ENCODE peak calls at places on chromosomes 2 and 18, in five cellular contexts. W is GM12892, Q is uterus, O is IMR-90, D is stomach. Z is an unnamed sample.

GRCh38 chr2:62660087-62660486 is 45.4 kb upstream of the EHBP1 start:
- DNase-seq in W (peak; percentile 7), Q (no peak), D (no peak), O (no peak), Z (no peak)

GRCh38 chr2:18910843-18911242 is 321.5 kb upstream of the NT5C1B start:
- DNase-seq in O (peak; percentile 74), W (no peak), D (no peak), Q (no peak), Z (no peak)

GRCh38 chr2:121120991-121121390 is 164.0 kb downstream of the TFCP2L1 start:
- DNase-seq in D (no peak), W (no peak), O (no peak), Q (no peak), Z (no peak)

GRCh38 chr2:46363535-46364170 is 66.4 kb downstream of the EPAS1 start:
- DNase-seq in O (peak; percentile 88), Q (no peak), D (no peak), W (no peak), Z (no peak)

GRCh38 chr2:118539290-118539689 is 308.2 kb downstream of the EN1 start:
- DNase-seq in D (no peak), W (no peak), Q (no peak), O (peak; percentile 34), Z (peak; percentile 25)

GRCh38 chr2:135456431-135456830 is 74.6 kb downstream of the ZRANB3 start:
- DNase-seq in D (no peak), Q (no peak), W (no peak), O (no peak), Z (no peak)

GRCh38 chr2:240571314-240571973 is 3.2 kb downstream of the RNPEPL1 start:
- DNase-seq in Q (no peak), W (no peak), O (no peak), D (no peak), Z (no peak)

GRCh38 chr2:223414646-223415045 is 187.5 kb downstream of the SCG2 start:
- DNase-seq in W (no peak), Q (peak; percentile 70), O (peak; percentile 12), D (no peak), Z (no peak)

GRCh38 chr2:71876542-71877451 is 270.9 kb downstream of the CYP26B1 start:
- DNase-seq in Q (no peak), W (no peak), O (no peak), D (no peak), Z (no peak)

GRCh38 chr2:118481336-118481735 is 366.1 kb downstream of the EN1 start:
- DNase-seq in O (no peak), Q (no peak), W (no peak), D (no peak), Z (no peak)

GRCh38 chr18:34493099-34493544 is 217.0 kb upstream of the DTNA start:
- DNase-seq in D (peak; percentile 28), Q (peak; percentile 36), O (peak; percentile 58), W (no peak), Z (peak; percentile 1)

GRCh38 chr2:231460073-231460861 is 4.0 kb downstream of the NCL start:
- DNase-seq in W (no peak), Q (no peak), D (no peak), O (no peak), Z (no peak)
- TF ChIP-seq POLR2A in W (no peak), Q (no peak), D (no peak), O (no peak), Z (no peak)

DNA sequence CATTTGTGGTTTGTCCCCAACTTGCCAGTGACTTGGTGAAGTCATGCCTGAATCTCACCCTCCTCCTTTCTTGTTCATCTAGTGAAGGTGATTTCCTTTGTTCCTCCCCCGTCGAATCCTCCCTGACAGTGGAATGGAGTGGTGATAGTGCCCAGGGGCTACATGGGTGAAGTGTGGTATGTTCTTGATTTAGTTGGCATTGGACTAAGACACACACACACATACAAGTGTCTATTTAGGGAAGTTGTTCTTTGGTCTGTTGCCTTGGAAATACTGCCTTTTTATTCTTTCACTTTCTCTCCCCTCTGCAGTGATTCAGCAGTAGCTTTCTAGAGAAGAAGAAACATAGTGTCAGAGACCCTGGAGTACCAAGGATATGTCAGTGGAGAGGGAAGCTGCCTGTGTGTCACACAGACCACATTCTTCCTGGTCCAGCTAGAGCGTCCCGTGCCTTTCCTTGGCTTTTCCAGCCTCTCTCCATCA is 10.9 kb downstream of the INPP4A start:
- DNase-seq in Q (no peak), O (peak; percentile 64), D (no peak), W (no peak), Z (peak; percentile 66)
- TF ChIP-seq POLR2A in Q (no peak), O (peak; percentile 17), D (no peak), W (no peak), Z (no peak)

GRCh38 chr2:171217330-171217729 is 56.6 kb upstream of the TLK1 start:
- DNase-seq in O (no peak), Q (no peak), W (no peak), D (no peak), Z (no peak)
- TF ChIP-seq POLR2A in O (no peak), Q (no peak), W (no peak), D (no peak), Z (no peak)

DNA sequence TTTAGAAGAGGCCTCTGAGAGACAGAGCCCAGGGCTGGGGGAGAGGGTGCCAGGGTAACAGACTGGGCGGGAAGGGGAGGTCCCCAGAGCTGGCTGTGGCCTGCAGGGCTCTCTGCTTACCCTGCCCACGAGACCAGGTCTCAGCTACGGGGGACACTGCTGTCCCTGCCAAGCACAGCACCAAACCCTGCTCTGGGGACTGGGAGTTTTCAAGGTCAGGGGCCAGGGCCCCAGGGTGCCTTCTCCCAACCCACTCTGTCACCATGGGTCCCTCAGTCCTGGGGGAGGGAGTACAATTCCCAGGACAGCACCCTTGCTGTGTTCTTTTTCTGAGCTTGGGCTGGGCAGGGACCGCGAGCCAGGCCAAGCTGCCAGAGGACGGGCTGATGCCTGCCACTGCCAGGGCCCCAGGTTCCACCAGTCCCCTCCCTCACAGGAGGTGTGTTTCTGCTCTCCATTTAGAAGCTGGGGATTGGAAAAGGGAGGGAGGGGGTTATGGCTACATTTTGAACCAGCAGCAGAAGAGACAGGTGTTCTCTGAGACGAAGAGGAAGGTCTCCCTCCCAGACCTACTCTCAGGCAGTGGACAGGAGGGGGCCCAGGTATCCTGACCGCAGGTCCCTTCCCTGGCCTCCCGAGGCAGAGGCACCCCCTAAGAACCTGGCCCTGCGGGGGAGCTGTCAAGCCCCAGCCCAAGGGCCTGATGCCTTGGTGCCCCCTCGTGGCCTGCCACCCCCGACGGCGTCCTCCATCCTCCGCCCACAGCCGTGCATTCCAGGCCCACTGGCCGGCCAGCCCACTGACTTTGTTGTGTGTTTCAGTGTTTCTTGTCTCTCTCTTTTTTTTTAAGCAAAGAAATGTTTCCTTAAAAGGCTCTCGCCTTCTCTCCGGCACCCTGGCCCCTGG is 80.4 kb downstream of the TNS1 start:
- DNase-seq in W (no peak), O (peak; percentile 55), D (no peak), Q (peak; percentile 85), Z (no peak)
- TF ChIP-seq POLR2A in W (no peak), O (no peak), D (no peak), Q (peak; percentile 13), Z (no peak)

GRCh38 chr2:22153974-22154373 is 1030.2 kb downstream of the TDRD15 start:
- DNase-seq in O (no peak), W (no peak), Q (no peak), D (no peak), Z (no peak)
- TF ChIP-seq POLR2A in O (no peak), W (no peak), Q (no peak), D (no peak), Z (no peak)